ENCODE peak calls at places on chromosomes 1 and 21, in four cellular contexts. S is WTC11, V is HepG2, B is K562. D is an unnamed sample.

GRCh38 chr1:20480261-20481157 is 5.5 kb downstream of the CAMK2N1 start:
- DNase-seq in S (no peak), V (peak; percentile 99), B (no peak), D (no peak)

GRCh38 chr1:62355095-62355494 is 35.9 kb upstream of the KANK4 start:
- DNase-seq in S (no peak), V (no peak), B (no peak), D (no peak)

GRCh38 chr1:210565316-210565715 is 236.6 kb downstream of the HHAT start:
- DNase-seq in S (no peak), V (no peak), B (no peak), D (no peak)

GRCh38 chr1:28877132-28877781 is 37.1 kb upstream of the EPB41 start:
- DNase-seq in S (peak; percentile 83), V (peak; percentile 62), B (peak; percentile 82), D (peak; percentile 92)

GRCh38 chr1:204319462-204319861 is 40.3 kb downstream of the PLEKHA6 start:
- DNase-seq in S (no peak), V (no peak), B (no peak), D (no peak)

GRCh38 chr1:156228501-156228900 is 13.5 kb upstream of the BGLAP start:
- DNase-seq in S (no peak), V (no peak), B (no peak), D (no peak)

GRCh38 chr1:178868700-178869099 is 2.2 kb downstream of the ANGPTL1 start:
- DNase-seq in S (no peak), V (no peak), B (no peak), D (no peak)

GRCh38 chr1:106517218-106517617 is 539.3 kb upstream of the PRMT6 start:
- DNase-seq in S (no peak), V (no peak), B (no peak), D (no peak)

GRCh38 chr1:196723325-196724185 is 51.1 kb upstream of the CFHR3 start:
- DNase-seq in S (peak; percentile 92), V (peak; percentile 67), B (peak; percentile 31), D (peak; percentile 66)

GRCh38 chr1:231931846-231932454 is 305.4 kb downstream of the DISC1 start:
- DNase-seq in S (peak; percentile 74), V (no peak), B (peak; percentile 57), D (peak; percentile 57)

GRCh38 chr21:46284077-46284644 is 1.2 kb downstream of the MCM3AP start:
- DNase-seq in S (no peak), V (no peak), B (no peak), D (no peak)

GRCh38 chr1:179296831-179297377 is 3.3 kb downstream of the SOAT1 start:
- DNase-seq in S (no peak), V (no peak), B (no peak), D (no peak)

GRCh38 chr1:31231802-31232201 is 7.9 kb downstream of the NKAIN1 start:
- DNase-seq in S (no peak), V (no peak), B (no peak), D (no peak)

GRCh38 chr1:237684236-237684635 is 206.5 kb downstream of the ZP4 start:
- DNase-seq in S (no peak), V (no peak), B (no peak), D (no peak)

GRCh38 chr1:6860401-6860800 is 75.1 kb downstream of the CAMTA1 start:
- DNase-seq in S (no peak), V (no peak), B (no peak), D (no peak)

GRCh38 chr1:38009841-38010180 is 2.7 kb upstream of the UTP11 start:
- DNase-seq in S (no peak), V (no peak), B (no peak), D (no peak)

GRCh38 chr1:17829579-17829978 is 74.4 kb downstream of the ACTL8 start:
- DNase-seq in S (no peak), V (no peak), B (no peak), D (no peak)

GRCh38 chr1:153880962-153881361 is 41.8 kb downstream of the GATAD2B start:
- DNase-seq in S (no peak), V (peak; percentile 52), B (peak; percentile 32), D (peak; percentile 78)

GRCh38 chr1:180585994-180586359 is 27.2 kb downstream of the OVAAL start:
- DNase-seq in S (no peak), V (no peak), B (peak; percentile 77), D (no peak)

GRCh38 chr1:43822040-43822439 is 111.6 kb upstream of the ARTN start:
- DNase-seq in S (no peak), V (no peak), B (no peak), D (no peak)

GRCh38 chr1:235351898-235352297 is 15.3 kb upstream of the TBCE start:
- DNase-seq in S (no peak), V (no peak), B (no peak), D (no peak)

GRCh38 chr1:26932536-26932935 is 11.0 kb downstream of the NUDC start:
- DNase-seq in S (no peak), V (no peak), B (no peak), D (no peak)

GRCh38 chr1:14773621-14774020 is 175.1 kb downstream of the KAZN start:
- DNase-seq in S (no peak), V (no peak), B (no peak), D (no peak)

GRCh38 chr1:21956720-21957552 is 19.8 kb upstream of the HSPG2 start:
- DNase-seq in S (no peak), V (no peak), B (peak; percentile 45), D (no peak)

GRCh38 chr1:154831470-154831869 is 38.6 kb downstream of the KCNN3 start:
- DNase-seq in S (no peak), V (no peak), B (no peak), D (no peak)

GRCh38 chr1:40696294-40696693 is 4.8 kb downstream of the NFYC start:
- DNase-seq in S (no peak), V (no peak), B (no peak), D (no peak)

GRCh38 chr21:43034098-43034497 is 41.5 kb downstream of the CBS start:
- DNase-seq in S (no peak), V (no peak), B (no peak), D (no peak)

GRCh38 chr21:31347435-31348032 is 3.5 kb upstream of the TIAM1 start:
- DNase-seq in S (no peak), V (peak; percentile 38), B (peak; percentile 29), D (peak; percentile 61)

GRCh38 chr1:184218436-184218835 is 166.9 kb downstream of the TSEN15 start:
- DNase-seq in S (no peak), V (no peak), B (no peak), D (no peak)

GRCh38 chr1:2148691-2149090 is 45.9 kb downstream of the FAAP20 start:
- DNase-seq in S (no peak), V (no peak), B (no peak), D (no peak)

GRCh38 chr1:9651565-9652378 is at the start of gene PIK3CD:
- DNase-seq in S (peak; percentile 70), V (no peak), B (no peak), D (peak; percentile 62)

GRCh38 chr1:218557731-218558130 is 212.6 kb downstream of the TGFB2 start:
- DNase-seq in S (no peak), V (no peak), B (no peak), D (no peak)
- TF ChIP-seq ELF4 in S (no peak), V (no peak), B (no peak), D (no peak)

GRCh38 chr1:33438364-33439145 is 7.7 kb upstream of the PHC2 start:
- DNase-seq in S (no peak), V (no peak), B (peak; percentile 64), D (no peak)
- TF ChIP-seq ELF4 in S (no peak), V (no peak), B (no peak), D (no peak)

DNA sequence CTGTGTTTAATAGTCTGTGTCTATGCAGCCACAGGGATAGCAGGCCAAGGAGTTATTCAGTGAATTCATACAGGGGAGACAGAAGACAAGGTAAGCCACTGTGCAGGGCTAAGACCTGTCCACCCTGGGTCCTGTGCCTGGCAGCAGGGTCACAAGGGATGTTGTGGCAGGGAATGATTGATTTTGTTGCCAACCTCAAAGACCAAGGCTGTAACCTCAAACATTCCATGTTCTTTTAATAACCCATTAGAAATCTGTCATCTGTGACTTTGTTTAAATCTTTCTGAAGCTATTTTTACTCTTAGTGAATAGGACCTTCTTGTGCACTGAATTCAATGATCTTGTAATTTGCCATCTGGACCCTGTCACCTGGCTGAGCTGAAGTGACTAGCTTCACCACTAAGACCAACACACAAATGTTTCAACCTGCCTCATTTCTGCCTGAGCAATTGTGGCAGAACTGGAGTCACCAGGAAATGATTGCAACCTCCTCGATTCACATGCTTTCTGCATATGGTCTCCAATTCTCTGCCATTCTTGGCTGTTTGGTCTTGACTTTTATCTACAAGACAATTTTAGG is 154.2 kb downstream of the ASTN1 start:
- DNase-seq in S (no peak), V (no peak), B (no peak), D (no peak)
- TF ChIP-seq ELF4 in S (no peak), V (no peak), B (no peak), D (no peak)

GRCh38 chr1:213244664-213245091 is 193.6 kb downstream of the RPS6KC1 start:
- DNase-seq in S (no peak), V (peak; percentile 73), B (peak; percentile 58), D (peak; percentile 55)
- TF ChIP-seq ELF4 in S (no peak), V (peak; percentile 21), B (no peak), D (no peak)

GRCh38 chr1:3322440-3323020 is 131.9 kb upstream of the ARHGEF16 start:
- DNase-seq in S (no peak), V (no peak), B (no peak), D (peak; percentile 24)

GRCh38 chr1:3326516-3327388 is 127.7 kb upstream of the ARHGEF16 start:
- DNase-seq in S (no peak), V (peak; percentile 79), B (no peak), D (no peak)

GRCh38 chr1:3323021-3323790 is 131.3 kb upstream of the ARHGEF16 start:
- DNase-seq in S (no peak), V (peak; percentile 37), B (no peak), D (peak; percentile 38)

GRCh38 chr1:3323791-3324703 is 130.4 kb upstream of the ARHGEF16 start:
- DNase-seq in S (no peak), V (no peak), B (no peak), D (no peak)

DNA sequence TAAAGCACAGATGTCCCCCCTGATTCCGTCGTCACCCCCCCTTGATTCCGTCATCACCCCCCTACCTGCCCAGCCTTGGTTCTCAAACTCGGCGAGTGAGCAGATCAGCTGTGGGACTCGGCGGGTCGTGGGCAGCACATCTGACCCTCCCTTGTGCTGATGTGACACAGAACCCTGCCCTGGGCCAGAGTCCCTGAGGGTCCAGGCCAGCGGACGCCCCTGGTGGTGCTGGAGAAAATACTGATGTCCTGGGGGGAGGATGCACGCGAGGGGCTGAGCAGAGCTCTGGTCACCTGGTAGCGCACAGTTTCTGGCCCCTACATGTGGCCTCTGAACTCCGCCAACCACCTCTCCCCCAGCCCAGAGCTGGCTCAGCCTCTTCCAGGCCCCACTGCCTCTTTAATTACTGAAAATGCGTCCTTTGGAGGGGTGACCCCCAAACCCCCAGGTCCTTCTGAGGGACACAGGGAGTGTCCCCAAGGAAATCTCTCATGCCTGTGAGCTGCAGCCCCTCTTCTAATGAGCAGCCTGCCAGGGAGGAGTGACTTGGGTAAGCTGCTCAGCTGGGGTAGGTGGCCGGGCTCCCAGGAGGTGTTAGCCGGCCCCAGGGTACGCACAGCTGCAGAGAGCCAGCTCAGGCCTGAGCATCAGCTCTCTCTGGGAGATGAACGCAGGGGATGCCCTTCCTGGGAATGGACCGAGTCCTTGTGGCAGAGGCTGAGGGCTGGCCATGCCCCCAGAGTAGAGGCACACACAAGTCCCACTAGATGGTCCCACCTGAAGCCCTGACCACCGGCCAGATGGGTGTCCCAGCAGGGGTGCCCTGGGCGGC is 129.5 kb upstream of the ARHGEF16 start:
- DNase-seq in S (no peak), V (no peak), B (no peak), D (no peak)
- TF ChIP-seq ELF4 in S (no peak), V (no peak), B (no peak), D (no peak)

D was measured in HEK293T.